ENCODE peak calls at places on chromosome 2, in nine cellular contexts. M, Z, X, B, U, Y, E, P and T are unnamed samples.

GRCh38 chr2:226060228-226060627 is 660.7 kb downstream of the NYAP2 start:
- DNase-seq in P (no peak), X (no peak), Z (no peak), B (no peak), U (no peak), M (no peak), Y (no peak), E (no peak), T (no peak)

GRCh38 chr2:55099878-55100820 is 49.9 kb upstream of the RTN4 start:
- DNase-seq in Z (no peak), X (no peak), E (no peak), P (no peak), B (no peak), U (no peak), Y (no peak), M (peak), T (no peak)

GRCh38 chr2:166468124-166469024 is 25.7 kb downstream of the SCN7A start:
- DNase-seq in E (no peak), X (no peak), U (no peak), Z (no peak), Y (no peak), P (no peak), M (peak), B (no peak), T (no peak)

GRCh38 chr2:184336688-184337087 is 261.6 kb upstream of the ZNF804A start:
- DNase-seq in U (no peak), M (peak), B (no peak), X (no peak), E (no peak), Y (no peak), Z (no peak), P (no peak), T (peak)

GRCh38 chr2:37847792-37848191 is 77.3 kb upstream of the RMDN2 start:
- DNase-seq in P (no peak), E (no peak), M (peak), U (no peak), B (no peak), Y (no peak), X (no peak), Z (no peak), T (no peak)

GRCh38 chr2:38107738-38108410 is 31.9 kb upstream of the CYP1B1 start:
- DNase-seq in E (no peak), Y (peak), M (no peak), P (no peak), X (no peak), B (no peak), U (no peak), Z (no peak), T (no peak)

GRCh38 chr2:144830543-144830942 is 310.6 kb upstream of the ZEB2 start:
- DNase-seq in U (no peak), M (no peak), P (no peak), E (no peak), B (no peak), X (no peak), Y (no peak), Z (no peak), T (peak)

GRCh38 chr2:213162515-213163118 is 11.2 kb upstream of the IKZF2 start:
- DNase-seq in X (no peak), Y (no peak), Z (no peak), B (no peak), P (no peak), E (no peak), M (no peak), U (no peak), T (peak)

GRCh38 chr2:126885701-126886121 is 13.0 kb upstream of the TEX51 start:
- DNase-seq in U (peak), E (no peak), P (no peak), M (no peak), Z (no peak), X (no peak), B (peak), Y (no peak), T (peak)

GRCh38 chr2:240600451-240600961 is 14.0 kb downstream of the CAPN10 start:
- DNase-seq in Y (no peak), M (no peak), B (no peak), U (no peak), E (no peak), X (no peak), P (no peak), Z (no peak), T (no peak)

GRCh38 chr2:239968717-239969116 is 56.4 kb downstream of the NDUFA10 start:
- DNase-seq in B (no peak), X (no peak), Y (no peak), M (no peak), P (no peak), E (no peak), U (no peak), Z (no peak), T (no peak)

GRCh38 chr2:152200562-152201465 is 25.3 kb upstream of the STAM2 start:
- DNase-seq in P (no peak), Y (peak), X (no peak), U (peak), B (no peak), E (peak), M (peak), Z (no peak), T (peak)

GRCh38 chr2:14673351-14673875 is 40.9 kb downstream of the LRATD1 start:
- DNase-seq in U (no peak), Y (no peak), P (no peak), X (no peak), Z (no peak), B (peak), E (no peak), M (no peak), T (no peak)

GRCh38 chr2:62577994-62578836 is 72.2 kb upstream of the TMEM17 start:
- DNase-seq in B (no peak), X (no peak), E (no peak), P (no peak), Z (no peak), M (peak), U (no peak), Y (no peak), T (peak)

GRCh38 chr2:15311201-15311882 is 249.8 kb downstream of the NBAS start:
- DNase-seq in Z (no peak), Y (no peak), P (no peak), B (no peak), X (no peak), U (no peak), E (no peak), M (no peak), T (no peak)

GRCh38 chr2:173708757-173709156 is 256.4 kb downstream of the SP3 start:
- DNase-seq in E (no peak), P (no peak), Z (no peak), U (no peak), Y (no peak), B (no peak), X (no peak), M (no peak), T (no peak)

GRCh38 chr2:147135401-147135800 is 709.4 kb upstream of the ACVR2A start:
- DNase-seq in B (no peak), M (no peak), Y (no peak), E (no peak), U (no peak), P (no peak), X (no peak), Z (no peak), T (no peak)

GRCh38 chr2:186570587-186570986 is 19.3 kb upstream of the ITGAV start:
- DNase-seq in U (no peak), Z (no peak), M (peak), E (no peak), X (no peak), Y (peak), P (no peak), B (no peak), T (peak)

GRCh38 chr2:290090-290722 is 2.3 kb upstream of the ALKAL2 start:
- DNase-seq in Z (peak), E (peak), U (peak), M (peak), B (peak), Y (peak), P (peak), X (peak), T (peak)

GRCh38 chr2:61134141-61134540 is 27.8 kb upstream of the C2orf74 start:
- DNase-seq in Z (no peak), Y (no peak), E (no peak), P (no peak), M (no peak), X (no peak), U (no peak), B (peak), T (no peak)

GRCh38 chr2:218257390-218257981 is 3.3 kb upstream of the GPBAR1 start:
- DNase-seq in P (no peak), B (peak), E (no peak), Z (no peak), X (peak), U (peak), M (peak), Y (peak), T (peak)

GRCh38 chr2:234164499-234165409 is 114.3 kb downstream of the SPP2 start:
- DNase-seq in B (no peak), X (peak), E (no peak), M (no peak), Z (no peak), Y (peak), U (no peak), P (no peak), T (peak)

GRCh38 chr2:179771791-179772190 is 89.6 kb downstream of the ZNF385B start:
- DNase-seq in Z (no peak), X (no peak), B (no peak), P (no peak), Y (no peak), U (no peak), E (no peak), M (no peak), T (no peak)

GRCh38 chr2:42767899-42768705 is 4.2 kb upstream of the OXER1 start:
- DNase-seq in M (no peak), Z (no peak), U (no peak), Y (no peak), P (no peak), B (no peak), E (no peak), X (no peak), T (no peak)

GRCh38 chr2:241195506-241196130 is 7.1 kb downstream of the ANO7 start:
- DNase-seq in P (no peak), E (no peak), Y (no peak), Z (no peak), M (no peak), X (no peak), B (no peak), U (no peak), T (no peak)

GRCh38 chr2:120566331-120567035 is 169.2 kb upstream of the GLI2 start:
- DNase-seq in X (no peak), B (no peak), U (no peak), E (peak), P (no peak), Y (no peak), Z (no peak), M (peak), T (peak)

GRCh38 chr2:83071352-83071751 is 1387.7 kb downstream of the SUCLG1 start:
- DNase-seq in U (no peak), X (no peak), Z (no peak), Y (no peak), E (no peak), B (no peak), M (no peak), P (no peak), T (no peak)

GRCh38 chr2:45610281-45611019 is 617 bp downstream of the SRBD1 start:
- DNase-seq in P (peak), U (peak), E (peak), M (peak), X (peak), B (peak), Y (peak), Z (peak), T (peak)

GRCh38 chr2:240792658-240793312 is 27.2 kb downstream of the KIF1A start:
- DNase-seq in U (no peak), M (no peak), B (no peak), Y (no peak), P (no peak), X (no peak), Z (no peak), E (no peak), T (no peak)

GRCh38 chr2:128444044-128444771 is 125.5 kb upstream of the HS6ST1 start:
- DNase-seq in U (peak), E (peak), B (no peak), M (no peak), X (no peak), Z (peak), Y (no peak), P (no peak), T (no peak)

GRCh38 chr2:151827564-151828142 is 568 bp downstream of the ARL5A start:
- DNase-seq in E (no peak), B (peak), Y (peak), U (peak), X (peak), Z (peak), M (peak), P (peak), T (peak)

GRCh38 chr2:99488587-99488998 is 1.2 kb downstream of the REV1 start:
- DNase-seq in M (peak), Z (no peak), U (no peak), X (no peak), E (no peak), P (no peak), B (no peak), Y (no peak), T (peak)

GRCh38 chr2:106284255-106284654 is 90.2 kb upstream of the UXS1 start:
- DNase-seq in Y (peak), E (no peak), X (no peak), B (peak), U (no peak), M (no peak), P (no peak), Z (no peak), T (no peak)